ENCODE peak calls at places on chromosomes 2 and 18, in seven cellular contexts. H, C, D, B, O, Y and S are unnamed samples.

GRCh38 chr18:79395761-79396404 is at the start of gene NFATC1:
- DNase-seq in H (peak), C (peak), D (peak), B (peak), O (peak), Y (peak), S (no peak)

GRCh38 chr2:241153616-241154015 is 3.3 kb downstream of the PPP1R7 start:
- DNase-seq in H (no peak), C (no peak), D (no peak), B (no peak), O (no peak), Y (no peak), S (no peak)

GRCh38 chr2:152648336-152648735 is 68.9 kb downstream of the PRPF40A start:
- DNase-seq in H (no peak), C (no peak), D (peak), B (peak), O (no peak), Y (no peak), S (no peak)

GRCh38 chr18:51654441-51655326 is 457.2 kb upstream of the MEX3C start:
- DNase-seq in H (peak), C (no peak), D (no peak), B (peak), O (no peak), Y (no peak), S (no peak)

GRCh38 chr2:232697807-232698110 is 628 bp downstream of the GIGYF2 start:
- DNase-seq in H (peak), C (peak), D (no peak), B (no peak), O (no peak), Y (no peak), S (no peak)

GRCh38 chr2:239991689-239992314 is 33.3 kb downstream of the NDUFA10 start:
- DNase-seq in H (peak), C (peak), D (peak), B (peak), O (peak), Y (peak), S (peak)

GRCh38 chr2:163266772-163267171 is 428.2 kb upstream of the KCNH7 start:
- DNase-seq in H (no peak), C (no peak), D (no peak), B (no peak), O (peak), Y (no peak), S (peak)

GRCh38 chr2:219612605-219613286 is 14.7 kb upstream of the SLC4A3 start:
- DNase-seq in H (peak), C (peak), D (no peak), B (no peak), O (no peak), Y (no peak), S (no peak)

DNA sequence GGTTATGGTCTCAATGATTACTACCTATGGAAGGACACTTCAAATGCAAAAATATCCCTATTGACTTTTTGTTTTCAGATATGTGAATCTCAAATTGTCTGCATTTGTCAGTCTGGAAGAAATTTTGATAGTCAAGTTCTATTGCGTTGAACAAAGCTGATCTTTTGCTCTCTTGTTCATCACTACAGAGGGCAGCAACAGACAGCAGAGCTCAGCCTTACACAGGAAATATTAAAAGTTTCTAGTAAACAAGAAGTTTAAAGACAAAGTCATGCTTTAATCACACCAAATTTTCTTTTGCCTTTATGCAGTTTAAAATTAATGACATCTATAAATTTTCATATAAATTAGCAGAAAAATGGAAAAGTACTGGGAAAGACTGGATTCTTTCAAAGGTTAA is 617.5 kb downstream of the NR4A2 start:
- DNase-seq in H (no peak), C (no peak), D (no peak), B (no peak), O (no peak), Y (no peak), S (no peak)
- TF ChIP-seq CTCF in H (no peak), C (no peak), D (no peak), B (no peak), O (peak), Y (no peak), S (no peak)

GRCh38 chr2:181231886-181232644 is 225.1 kb upstream of the ITGA4 start:
- DNase-seq in H (no peak), C (no peak), D (no peak), B (no peak), O (peak), Y (no peak), S (no peak)
- TF ChIP-seq CTCF in H (no peak), C (no peak), D (no peak), B (no peak), O (no peak), Y (no peak), S (no peak)

DNA sequence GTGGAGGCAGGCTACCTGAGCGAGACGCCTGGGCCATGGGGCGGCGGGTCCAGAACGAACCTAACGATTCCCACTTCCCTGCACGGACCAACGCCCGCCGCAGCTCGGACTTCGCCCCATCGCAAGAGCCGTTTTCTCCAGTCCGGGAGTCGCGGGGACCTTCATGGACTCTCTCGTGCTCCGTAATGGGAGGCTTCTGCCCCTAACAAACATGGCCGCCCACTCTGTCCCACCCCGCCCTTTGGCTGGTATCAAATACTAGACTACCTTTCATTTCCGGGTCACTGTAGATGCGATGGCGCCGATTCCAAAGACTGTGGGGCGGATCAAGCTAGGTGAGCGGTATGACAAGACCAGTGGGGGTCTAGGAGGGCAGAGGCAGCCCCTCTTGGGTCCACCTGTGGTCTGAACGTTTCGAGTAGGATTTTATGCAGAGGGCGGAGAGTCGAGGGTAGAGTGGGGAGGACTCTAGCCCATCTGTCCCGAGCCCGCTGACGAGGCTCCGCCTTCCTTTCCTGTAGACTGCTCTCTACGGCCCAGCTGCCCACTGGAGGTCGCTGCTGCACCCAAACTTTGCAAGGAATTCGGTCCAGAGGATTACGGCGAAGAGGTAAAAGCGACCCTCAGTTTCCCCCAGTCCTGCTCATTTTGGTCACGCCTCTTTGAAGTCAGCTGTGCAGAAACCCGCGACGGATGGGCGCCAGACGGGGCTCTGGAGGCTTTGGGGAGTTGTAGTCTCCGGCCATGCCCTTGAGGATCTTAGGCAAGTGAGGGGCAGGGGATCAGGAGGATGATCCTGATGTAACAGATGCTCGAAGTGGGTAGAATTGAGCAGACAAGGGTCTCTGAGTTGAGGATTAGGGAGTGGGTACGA is at the start of the genes CCDC142 and TTC31:
- DNase-seq in H (peak), C (peak), D (peak), B (peak), O (peak), Y (peak), S (peak)
- TF ChIP-seq CTCF in H (peak), C (peak), D (peak), B (peak), O (peak), Y (peak), S (peak)

DNA sequence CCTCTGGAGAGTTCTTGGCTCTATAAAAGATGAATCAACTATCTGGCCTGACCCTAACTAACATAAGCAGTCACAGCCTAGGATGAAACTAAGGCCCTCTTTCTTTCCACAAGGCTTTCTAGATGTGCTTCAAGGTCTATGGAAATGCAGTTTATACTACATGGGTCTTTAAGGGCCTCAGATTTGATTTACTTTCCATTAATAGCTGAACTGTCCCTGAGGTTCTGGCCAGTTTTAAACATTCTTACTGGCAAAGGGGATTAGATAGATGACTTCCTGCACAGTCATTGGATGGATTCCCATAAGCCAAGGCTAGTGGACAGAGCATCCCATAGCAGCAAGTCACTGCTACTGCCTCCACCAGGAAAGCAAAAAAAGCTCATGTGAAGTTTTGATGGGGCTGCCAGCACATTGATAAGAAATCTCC is 38.1 kb upstream of the LCLAT1 start:
- DNase-seq in H (no peak), C (no peak), D (no peak), B (no peak), O (peak), Y (no peak), S (no peak)
- TF ChIP-seq CTCF in H (no peak), C (no peak), D (no peak), B (no peak), O (no peak), Y (no peak), S (peak)

GRCh38 chr2:223599646-223600009 is 2.5 kb downstream of the SCG2 start:
- DNase-seq in H (no peak), C (no peak), D (no peak), B (no peak), O (no peak), Y (no peak), S (no peak)

GRCh38 chr2:223598994-223599645 is 3.0 kb downstream of the SCG2 start:
- DNase-seq in H (no peak), C (no peak), D (no peak), B (no peak), O (peak), Y (no peak), S (no peak)

GRCh38 chr2:223597071-223597470 is 5.1 kb downstream of the SCG2 start:
- DNase-seq in H (no peak), C (no peak), D (no peak), B (no peak), O (peak), Y (no peak), S (no peak)

GRCh38 chr2:223594259-223594658 is 7.9 kb downstream of the SCG2 start:
- DNase-seq in H (no peak), C (no peak), D (no peak), B (no peak), O (no peak), Y (no peak), S (no peak)

DNA sequence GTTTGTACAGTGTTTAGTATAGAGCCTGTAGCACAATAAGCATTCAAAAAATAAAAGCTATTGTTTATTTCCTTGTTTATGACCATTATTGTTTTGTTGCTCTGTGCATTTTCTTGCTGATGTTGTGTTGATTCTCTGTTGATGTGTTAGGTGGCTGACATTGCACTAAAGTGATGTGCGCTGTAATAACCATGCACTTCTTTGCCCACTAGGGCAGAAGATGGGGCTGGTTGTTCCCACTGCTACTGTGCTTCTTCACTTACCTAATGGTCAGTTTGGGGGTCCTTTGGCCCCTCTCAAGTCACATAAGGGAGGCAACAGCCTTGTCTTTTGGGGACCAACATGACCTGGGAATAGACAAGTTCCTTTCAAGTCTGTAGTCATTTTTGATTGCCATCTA is 6.0 kb downstream of the SCG2 start:
- DNase-seq in H (no peak), C (no peak), D (no peak), B (no peak), O (no peak), Y (no peak), S (no peak)
- TF ChIP-seq CTCF in H (no peak), C (no peak), D (no peak), B (no peak), O (peak), Y (no peak), S (no peak)